ENCODE peak calls at places on chromosomes 12 and 14, in ten cellular contexts. X is K562; O is PC-3; F is GM23248; E is AG09319; I is GM20000; W is stimulated activated CD4-positive, alpha-beta T cell treated with anti-CD3 and anti-CD28 coated beads, TNF-alpha, amount 100 ng/mL, for 48 hours; H is GM13976; C is HTR-8/SVneo; K is endothelial cell. L is an unnamed sample.

GRCh38 chr14:53055003-53055402 is 98.1 kb downstream of the DDHD1 start:
- DNase-seq in X (peak; percentile 32), O (peak; percentile 78), F (peak; percentile 73), E (peak; percentile 31), I (peak; percentile 32), W (no peak), H (peak; percentile 46), C (peak; percentile 55), K (no peak), L (peak; percentile 87)

GRCh38 chr14:95361373-95362179 is 41.9 kb upstream of the CLMN start:
- DNase-seq in X (peak; percentile 71), O (peak; percentile 58), F (peak; percentile 29), E (no peak), I (peak; percentile 82), W (peak; percentile 33), H (peak; percentile 78), C (no peak), K (peak; percentile 38), L (no peak)

GRCh38 chr12:30985814-30986452 is 59.4 kb downstream of the TSPAN11 start:
- DNase-seq in X (peak; percentile 46), O (peak; percentile 69), F (peak; percentile 77), E (no peak), I (peak; percentile 74), W (peak; percentile 10), H (peak; percentile 78), C (peak; percentile 74), K (peak; percentile 79), L (peak; percentile 84)

GRCh38 chr12:59972941-59973340 is 377.1 kb downstream of the SLC16A7 start:
- DNase-seq in X (no peak), O (peak; percentile 91), F (peak; percentile 77), E (peak; percentile 44), I (no peak), W (no peak), H (no peak), C (peak; percentile 31), K (no peak), L (peak; percentile 68)

GRCh38 chr14:28101992-28102391 is 664.6 kb upstream of the FOXG1 start:
- DNase-seq in X (no peak), O (no peak), F (no peak), E (no peak), I (no peak), W (no peak), H (no peak), C (no peak), K (no peak), L (no peak)

GRCh38 chr12:30850684-30851083 is 75.9 kb upstream of the TSPAN11 start:
- DNase-seq in X (no peak), O (no peak), F (no peak), E (no peak), I (no peak), W (no peak), H (no peak), C (no peak), K (no peak), L (no peak)

GRCh38 chr14:59333668-59334067 is 131.5 kb downstream of the GPR135 start:
- DNase-seq in X (no peak), O (no peak), F (peak; percentile 96), E (peak; percentile 94), I (no peak), W (no peak), H (no peak), C (peak; percentile 29), K (no peak), L (peak; percentile 96)

GRCh38 chr12:49049566-49050224 is 10.9 kb downstream of the KMT2D start:
- DNase-seq in X (no peak), O (peak; percentile 51), F (peak; percentile 61), E (no peak), I (no peak), W (no peak), H (no peak), C (peak; percentile 82), K (no peak), L (no peak)

GRCh38 chr12:81896771-81897170 is 137.6 kb upstream of the PPFIA2 start:
- DNase-seq in X (no peak), O (no peak), F (peak; percentile 20), E (no peak), I (no peak), W (peak; percentile 11), H (no peak), C (no peak), K (peak; percentile 9), L (peak; percentile 8)

GRCh38 chr12:55906056-55906455 is 21.6 kb downstream of the PYM1 start:
- DNase-seq in X (no peak), O (peak; percentile 64), F (peak; percentile 75), E (no peak), I (no peak), W (no peak), H (no peak), C (no peak), K (no peak), L (peak; percentile 38)

GRCh38 chr14:23525611-23526010 is 26.0 kb downstream of the ZFHX2 start:
- DNase-seq in X (peak; percentile 23), O (no peak), F (no peak), E (no peak), I (no peak), W (no peak), H (no peak), C (no peak), K (no peak), L (no peak)

GRCh38 chr12:52744493-52745156 is 32.5 kb downstream of the KRT76 start:
- DNase-seq in X (no peak), O (no peak), F (no peak), E (no peak), I (no peak), W (no peak), H (no peak), C (no peak), K (no peak), L (no peak)

GRCh38 chr14:105945891-105946290 is 419.5 kb downstream of the TMEM121 start:
- DNase-seq in X (no peak), O (peak; percentile 11), F (no peak), E (no peak), I (no peak), W (no peak), H (no peak), C (no peak), K (no peak), L (no peak)

GRCh38 chr12:1277905-1278304 is 286.9 kb downstream of the ERC1 start:
- DNase-seq in X (no peak), O (no peak), F (no peak), E (no peak), I (no peak), W (no peak), H (peak; percentile 19), C (no peak), K (no peak), L (no peak)

GRCh38 chr12:81705586-81705985 is 53.6 kb downstream of the PPFIA2 start:
- DNase-seq in X (no peak), O (no peak), F (peak; percentile 6), E (no peak), I (no peak), W (no peak), H (no peak), C (no peak), K (no peak), L (no peak)

GRCh38 chr14:55807059-55807499 is 227.1 kb downstream of the KTN1 start:
- DNase-seq in X (peak; percentile 51), O (peak; percentile 87), F (peak; percentile 47), E (no peak), I (no peak), W (peak; percentile 41), H (no peak), C (peak; percentile 31), K (no peak), L (peak; percentile 28)

GRCh38 chr14:70907996-70908917 is 998 bp downstream of the PCNX1 start:
- DNase-seq in X (peak; percentile 14), O (peak; percentile 59), F (peak; percentile 78), E (no peak), I (peak; percentile 71), W (peak; percentile 62), H (peak; percentile 64), C (peak; percentile 68), K (peak; percentile 57), L (peak; percentile 77)

GRCh38 chr12:12839886-12840285 is 26.7 kb downstream of the DDX47 start:
- DNase-seq in X (no peak), O (peak; percentile 97), F (peak; percentile 93), E (peak; percentile 25), I (no peak), W (no peak), H (no peak), C (peak; percentile 78), K (no peak), L (peak; percentile 87)

GRCh38 chr14:103085106-103086091 is 1.4 kb downstream of the LBHD2 start:
- DNase-seq in X (no peak), O (no peak), F (peak; percentile 30), E (no peak), I (no peak), W (no peak), H (no peak), C (no peak), K (peak; percentile 57), L (no peak)

GRCh38 chr12:32896438-32897275 is at the start of gene PKP2:
- DNase-seq in X (peak; percentile 97), O (peak; percentile 93), F (peak; percentile 21), E (no peak), I (peak; percentile 72), W (peak; percentile 27), H (peak; percentile 77), C (peak; percentile 52), K (peak; percentile 71), L (no peak)

GRCh38 chr12:26853303-26854027 is 20.5 kb upstream of the ITPR2 start:
- DNase-seq in X (peak; percentile 53), O (peak; percentile 83), F (peak; percentile 79), E (no peak), I (peak; percentile 76), W (peak; percentile 62), H (peak; percentile 73), C (peak; percentile 66), K (peak; percentile 67), L (peak; percentile 85)

GRCh38 chr12:40104461-40105264 is 1.2 kb downstream of the SLC2A13 start:
- DNase-seq in X (peak; percentile 63), O (no peak), F (no peak), E (no peak), I (no peak), W (no peak), H (no peak), C (no peak), K (no peak), L (no peak)

GRCh38 chr14:70881549-70882174 is 25.6 kb upstream of the PCNX1 start:
- DNase-seq in X (no peak), O (no peak), F (no peak), E (no peak), I (peak; percentile 56), W (no peak), H (peak; percentile 68), C (no peak), K (no peak), L (no peak)

GRCh38 chr12:54020587-54020969 is 7.7 kb upstream of the HOXC6 start:
- DNase-seq in X (no peak), O (no peak), F (peak; percentile 50), E (no peak), I (no peak), W (no peak), H (no peak), C (no peak), K (no peak), L (no peak)

GRCh38 chr14:95727084-95727700 is 13.3 kb upstream of the TCL1A start:
- DNase-seq in X (no peak), O (no peak), F (no peak), E (no peak), I (no peak), W (no peak), H (no peak), C (no peak), K (no peak), L (no peak)

GRCh38 chr12:129610601-129611120 is 293.2 kb downstream of the TMEM132D start:
- DNase-seq in X (no peak), O (no peak), F (no peak), E (no peak), I (no peak), W (no peak), H (no peak), C (no peak), K (no peak), L (no peak)

GRCh38 chr12:121754836-121755235 is 38.7 kb downstream of the RHOF start:
- DNase-seq in X (no peak), O (no peak), F (no peak), E (no peak), I (no peak), W (no peak), H (no peak), C (no peak), K (no peak), L (no peak)

GRCh38 chr12:25386823-25387134 is 136.1 kb upstream of the KRAS start:
- DNase-seq in X (no peak), O (no peak), F (no peak), E (no peak), I (no peak), W (no peak), H (no peak), C (no peak), K (peak; percentile 19), L (no peak)